ENCODE peak calls at places on chromosomes 13 and 19, in eight cellular contexts. I, Y, R, N, G, X, E and L are unnamed samples.
A peak's percentile ranks its signal among the peaks of the same experiment; 100 is the strongest.

GRCh38 chr13:24161980-24162517 is 1.5 kb downstream of the SPATA13 start:
- DNase-seq in N (peak; percentile 5), Y (peak; percentile 83), E (no peak), I (no peak), X (no peak), R (no peak), G (no peak), L (no peak)

GRCh38 chr13:110298566-110299321 is 8.2 kb downstream of the COL4A1 start:
- DNase-seq in N (no peak), G (no peak), I (no peak), X (no peak), Y (no peak), R (no peak), E (no peak), L (no peak)

GRCh38 chr19:35596366-35596999 is 10.5 kb downstream of the PMIS2 start:
- DNase-seq in G (no peak), Y (no peak), R (no peak), N (no peak), I (peak; percentile 5), X (no peak), E (no peak), L (peak; percentile 75)

GRCh38 chr19:50290775-50291174 is 38.4 kb downstream of the KCNC3 start:
- DNase-seq in I (no peak), X (no peak), E (no peak), G (no peak), N (no peak), Y (no peak), R (no peak), L (no peak)

GRCh38 chr19:17719730-17720486 is 628 bp downstream of the MAP1S start:
- DNase-seq in I (no peak), E (peak; percentile 59), Y (peak; percentile 76), X (no peak), N (peak; percentile 83), G (no peak), R (no peak), L (no peak)

GRCh38 chr13:99709134-99709533 is 207.9 kb downstream of the TM9SF2 start:
- DNase-seq in I (no peak), G (no peak), Y (no peak), X (no peak), N (no peak), E (no peak), R (no peak), L (no peak)

GRCh38 chr13:45100855-45101254 is 19.5 kb upstream of the GTF2F2 start:
- DNase-seq in I (no peak), R (no peak), E (no peak), G (no peak), Y (no peak), N (no peak), X (no peak), L (no peak)

GRCh38 chr13:97434417-97435296 is 688 bp downstream of the RAP2A start:
- DNase-seq in X (peak; percentile 45), Y (peak; percentile 70), R (peak; percentile 57), G (peak; percentile 44), N (peak; percentile 38), I (peak; percentile 53), E (peak; percentile 33), L (peak; percentile 11)

GRCh38 chr19:37466277-37466797 is 907 bp downstream of the ZNF569 start:
- DNase-seq in Y (no peak), G (no peak), X (no peak), I (no peak), R (no peak), E (no peak), N (no peak), L (no peak)

GRCh38 chr19:37467608-37468090 is 405 bp upstream of the ZNF569 start:
- DNase-seq in X (no peak), G (no peak), Y (no peak), R (no peak), I (no peak), E (no peak), N (no peak), L (no peak)

GRCh38 chr19:37468961-37469777 is at the start of gene ZNF570:
- DNase-seq in E (peak; percentile 73), G (peak; percentile 78), R (no peak), X (peak; percentile 84), Y (peak; percentile 93), I (peak; percentile 96), N (peak; percentile 89), L (peak; percentile 86)

GRCh38 chr19:37470216-37470615 is 1.1 kb downstream of the ZNF570 start:
- DNase-seq in X (no peak), R (no peak), N (no peak), G (no peak), I (no peak), E (no peak), Y (no peak), L (no peak)

DNA sequence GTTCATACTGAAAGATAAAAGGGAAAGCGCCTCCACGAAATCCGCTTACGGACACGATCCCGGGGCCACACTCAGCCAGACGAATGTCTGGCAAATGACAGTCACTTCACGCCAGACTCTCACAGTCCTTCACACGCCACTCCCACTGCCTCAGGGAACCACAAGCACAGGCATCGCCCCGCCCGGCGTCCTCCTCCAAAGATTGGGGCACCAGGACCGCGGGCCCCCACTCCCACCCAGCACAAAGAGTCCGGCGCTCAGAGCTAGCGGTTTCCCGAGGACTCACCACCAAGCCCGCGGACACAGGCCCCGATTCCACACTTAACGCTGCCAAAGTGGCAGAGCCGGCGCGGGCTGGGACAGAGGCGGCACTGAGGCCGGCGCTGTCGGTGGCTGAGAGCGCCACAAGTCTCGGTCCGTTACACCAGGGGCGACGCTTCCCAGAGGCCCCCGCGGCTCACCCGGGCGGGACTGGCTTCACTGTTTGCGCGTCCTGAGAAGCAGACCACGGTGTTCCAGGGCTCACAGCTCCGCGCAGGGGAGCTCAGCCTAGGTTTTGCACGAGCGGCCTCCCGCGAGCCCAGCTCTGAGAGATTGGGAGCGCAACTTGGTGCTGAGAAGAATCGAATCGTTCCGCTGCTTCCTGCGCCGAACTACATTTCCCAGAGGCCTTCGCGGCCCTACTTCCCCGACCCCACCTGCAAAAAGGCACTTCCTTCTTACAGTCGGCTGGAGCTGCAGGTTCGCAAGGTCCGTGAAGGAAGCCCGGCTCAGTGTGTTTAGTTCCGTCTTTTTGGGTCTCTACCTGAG is at the start of gene ZNF569:
- DNase-seq in N (peak; percentile 96), R (peak; percentile 47), G (peak; percentile 70), I (peak; percentile 96), E (peak; percentile 78), Y (peak; percentile 93), X (peak; percentile 82), L (peak; percentile 87)
- TF ChIP-seq CTCF in N (no peak), R (no peak), G (no peak), I (no peak), E (no peak), Y (no peak), X (no peak), L (no peak)

GRCh38 chr19:14614099-14614412 is 31.2 kb downstream of the CLEC17A start:
- DNase-seq in R (no peak), Y (no peak), G (no peak), E (peak; percentile 75), N (no peak), I (no peak), X (no peak), L (peak; percentile 65)

GRCh38 chr19:14615628-14616027 is 32.7 kb downstream of the CLEC17A start:
- DNase-seq in E (no peak), G (no peak), Y (no peak), X (no peak), R (no peak), N (no peak), I (no peak), L (no peak)

GRCh38 chr19:14619404-14619803 is 36.5 kb downstream of the CLEC17A start:
- DNase-seq in R (no peak), I (no peak), X (no peak), E (no peak), G (no peak), Y (no peak), N (no peak), L (no peak)

GRCh38 chr19:14612657-14613056 is 29.8 kb downstream of the CLEC17A start:
- DNase-seq in G (no peak), I (no peak), E (no peak), N (no peak), X (no peak), R (no peak), Y (no peak), L (no peak)

DNA sequence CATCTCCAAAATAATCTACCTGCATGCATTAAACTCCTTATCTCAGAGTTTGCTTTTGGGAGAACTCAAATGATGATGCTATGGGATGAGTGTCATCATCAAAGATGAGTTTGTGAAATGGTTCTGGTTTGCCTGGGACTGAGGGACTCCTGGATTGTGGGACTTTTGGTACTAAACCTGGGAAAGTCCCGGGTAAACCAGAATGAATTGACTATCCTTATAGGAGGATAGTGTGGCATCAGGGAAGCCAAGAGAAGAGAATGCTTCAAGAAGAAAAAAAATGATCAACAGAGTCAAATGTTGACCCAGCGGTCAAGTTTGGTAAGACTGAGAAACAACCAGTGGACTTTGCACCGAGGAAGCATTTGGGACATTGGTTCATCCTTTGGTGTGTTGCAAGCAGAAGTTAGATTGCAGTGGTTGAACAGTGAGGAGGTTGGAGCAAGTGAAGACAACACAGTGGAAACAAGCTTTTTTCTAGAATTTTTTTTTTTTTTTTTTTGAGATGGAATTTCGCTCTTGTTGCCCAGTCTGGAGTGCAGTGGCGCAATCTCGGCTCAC is 33.5 kb downstream of the CLEC17A start:
- DNase-seq in I (no peak), X (no peak), E (no peak), Y (no peak), G (no peak), N (no peak), R (no peak), L (no peak)
- TF ChIP-seq CTCF in I (no peak), X (no peak), E (no peak), Y (no peak), G (no peak), N (no peak), R (no peak), L (no peak)

GRCh38 chr13:70333752-70334151 is 225.5 kb upstream of the KLHL1 start:
- DNase-seq in Y (no peak), G (no peak), N (no peak), E (no peak), I (no peak), R (no peak), X (no peak), L (no peak)

GRCh38 chr13:70338608-70339007 is 230.4 kb upstream of the KLHL1 start:
- DNase-seq in I (no peak), N (no peak), R (no peak), G (no peak), X (no peak), Y (no peak), E (no peak), L (no peak)

GRCh38 chr13:70339738-70340137 is 231.5 kb upstream of the KLHL1 start:
- DNase-seq in G (no peak), X (no peak), N (peak; percentile 57), Y (no peak), R (no peak), E (no peak), I (no peak), L (no peak)
- TF ChIP-seq CTCF in G (peak; percentile 68), X (no peak), N (peak; percentile 82), Y (peak; percentile 11), R (peak; percentile 76), E (no peak), I (no peak), L (peak; percentile 18)

DNA sequence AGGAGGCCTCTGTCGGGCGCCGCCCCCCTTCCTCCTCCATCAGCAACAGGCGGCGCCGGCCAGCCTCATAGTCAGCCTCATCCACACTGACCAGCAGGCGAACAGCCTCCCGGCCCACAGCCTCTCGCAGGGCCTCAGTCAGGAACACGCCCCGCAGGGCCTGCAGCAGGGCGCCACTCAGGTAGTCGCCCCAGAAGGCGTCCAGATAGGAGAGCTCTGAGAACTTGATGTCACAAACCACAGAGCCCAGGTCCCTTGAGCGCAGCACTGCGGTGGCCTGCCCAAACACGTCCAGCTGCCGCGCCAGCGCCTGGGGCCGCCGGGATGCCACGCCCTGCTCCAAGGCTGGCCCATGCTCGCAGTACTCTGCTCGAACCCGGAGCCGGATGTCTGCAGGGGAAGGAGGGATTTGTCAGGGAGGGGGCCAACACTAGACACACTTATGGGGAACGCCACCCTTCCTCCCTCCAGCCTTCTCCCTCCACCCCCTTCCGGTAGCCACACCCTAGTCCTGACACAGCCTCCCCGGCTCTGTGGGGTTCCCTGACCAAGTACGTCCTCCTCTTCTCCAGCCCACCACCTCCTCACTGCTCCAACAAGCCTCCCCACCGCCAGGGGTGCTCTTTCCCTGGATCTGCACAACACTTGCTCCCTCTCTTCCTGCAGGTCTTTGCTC is 17.9 kb downstream of the DEDD2 start:
- DNase-seq in G (no peak), E (peak; percentile 63), Y (peak; percentile 87), R (no peak), I (no peak), X (peak; percentile 47), N (peak; percentile 84), L (peak; percentile 84)
- TF ChIP-seq CTCF in G (no peak), E (peak; percentile 32), Y (no peak), R (no peak), I (no peak), X (no peak), N (peak; percentile 45), L (peak; percentile 57)